ENCODE peak calls at places on chromosomes 16 and 17, in nine cellular contexts. One of them, this sample, is unnamed.

GRCh38 chr17:44346064-44346844 is 1.2 kb downstream of the GRN start:
- DNase-seq in PC-9: no peak
- DNase-seq in endothelial cell of umbilical vein: no peak
- DNase-seq in stomach: no peak
- DNase-seq in PC-3: no peak
- DNase-seq in aorta: no peak
- DNase-seq in MM.1S: no peak
- DNase-seq in mesendoderm: no peak
- DNase-seq in mesenchymal stem cell: no peak
- DNase-seq in this sample: no peak

GRCh38 chr17:83152745-83153611 is 73.6 kb downstream of the METRNL start:
- DNase-seq in mesendoderm: no peak
- DNase-seq in PC-3: no peak
- DNase-seq in mesenchymal stem cell: no peak
- DNase-seq in stomach: no peak
- DNase-seq in aorta: peak; percentile 87
- DNase-seq in PC-9: no peak
- DNase-seq in endothelial cell of umbilical vein: no peak
- DNase-seq in MM.1S: no peak
- DNase-seq in this sample: peak; percentile 83

GRCh38 chr17:31252741-31253140 is 44.3 kb downstream of the OMG start:
- DNase-seq in aorta: no peak
- DNase-seq in stomach: no peak
- DNase-seq in PC-3: no peak
- DNase-seq in mesendoderm: no peak
- DNase-seq in PC-9: no peak
- DNase-seq in mesenchymal stem cell: no peak
- DNase-seq in MM.1S: no peak
- DNase-seq in endothelial cell of umbilical vein: no peak
- DNase-seq in this sample: no peak

GRCh38 chr17:55210292-55210691 is 54.5 kb upstream of the HLF start:
- DNase-seq in aorta: no peak
- DNase-seq in stomach: no peak
- DNase-seq in PC-3: no peak
- DNase-seq in endothelial cell of umbilical vein: no peak
- DNase-seq in MM.1S: no peak
- DNase-seq in PC-9: no peak
- DNase-seq in mesendoderm: no peak
- DNase-seq in mesenchymal stem cell: no peak
- DNase-seq in this sample: no peak

GRCh38 chr16:79278506-79278905 is 322.0 kb downstream of the MAF start:
- DNase-seq in MM.1S: peak; percentile 79
- DNase-seq in endothelial cell of umbilical vein: no peak
- DNase-seq in PC-3: no peak
- DNase-seq in aorta: no peak
- DNase-seq in PC-9: no peak
- DNase-seq in stomach: no peak
- DNase-seq in mesenchymal stem cell: no peak
- DNase-seq in mesendoderm: no peak
- DNase-seq in this sample: no peak

GRCh38 chr17:42744283-42744805 is 496 bp downstream of the EZH1 start:
- DNase-seq in mesendoderm: peak; percentile 76
- DNase-seq in PC-9: peak; percentile 81
- DNase-seq in stomach: peak; percentile 76
- DNase-seq in mesenchymal stem cell: peak; percentile 63
- DNase-seq in aorta: peak; percentile 83
- DNase-seq in MM.1S: peak; percentile 75
- DNase-seq in PC-3: peak; percentile 44
- DNase-seq in endothelial cell of umbilical vein: no peak
- DNase-seq in this sample: peak; percentile 91

GRCh38 chr17:70165383-70165782 is 3.9 kb upstream of the KCNJ2 start:
- DNase-seq in mesendoderm: no peak
- DNase-seq in PC-9: no peak
- DNase-seq in mesenchymal stem cell: no peak
- DNase-seq in PC-3: no peak
- DNase-seq in stomach: no peak
- DNase-seq in aorta: no peak
- DNase-seq in endothelial cell of umbilical vein: no peak
- DNase-seq in MM.1S: no peak
- DNase-seq in this sample: no peak

GRCh38 chr16:30183961-30184429 is 593 bp downstream of the CORO1A start:
- DNase-seq in mesendoderm: no peak
- DNase-seq in PC-3: no peak
- DNase-seq in MM.1S: peak; percentile 83
- DNase-seq in PC-9: no peak
- DNase-seq in stomach: peak; percentile 53
- DNase-seq in mesenchymal stem cell: no peak
- DNase-seq in endothelial cell of umbilical vein: no peak
- DNase-seq in aorta: peak; percentile 65
- DNase-seq in this sample: peak; percentile 51

GRCh38 chr17:56499799-56500388 is 93.6 kb upstream of the NOG start:
- DNase-seq in mesendoderm: peak; percentile 48
- DNase-seq in PC-9: peak; percentile 8
- DNase-seq in stomach: no peak
- DNase-seq in mesenchymal stem cell: peak; percentile 39
- DNase-seq in PC-3: peak; percentile 73
- DNase-seq in aorta: no peak
- DNase-seq in MM.1S: peak; percentile 53
- DNase-seq in endothelial cell of umbilical vein: peak; percentile 47
- DNase-seq in this sample: no peak

GRCh38 chr17:46901291-46901690 is 21.7 kb upstream of the GOSR2 start:
- DNase-seq in endothelial cell of umbilical vein: no peak
- DNase-seq in stomach: no peak
- DNase-seq in mesendoderm: no peak
- DNase-seq in MM.1S: no peak
- DNase-seq in aorta: no peak
- DNase-seq in PC-9: no peak
- DNase-seq in PC-3: no peak
- DNase-seq in mesenchymal stem cell: no peak
- DNase-seq in this sample: no peak

GRCh38 chr17:13931752-13932477 is 137.4 kb upstream of the COX10 start:
- DNase-seq in endothelial cell of umbilical vein: no peak
- DNase-seq in PC-3: peak; percentile 28
- DNase-seq in mesenchymal stem cell: peak; percentile 7
- DNase-seq in stomach: peak; percentile 39
- DNase-seq in PC-9: no peak
- DNase-seq in MM.1S: no peak
- DNase-seq in mesendoderm: peak; percentile 87
- DNase-seq in aorta: peak; percentile 81
- DNase-seq in this sample: peak; percentile 83

GRCh38 chr16:2147981-2148671 is at the start of gene RAB26:
- DNase-seq in endothelial cell of umbilical vein: peak; percentile 46
- DNase-seq in mesenchymal stem cell: peak; percentile 53
- DNase-seq in stomach: peak; percentile 95
- DNase-seq in aorta: peak; percentile 89
- DNase-seq in PC-9: peak; percentile 98
- DNase-seq in PC-3: peak; percentile 85
- DNase-seq in MM.1S: peak; percentile 67
- DNase-seq in mesendoderm: peak; percentile 86
- DNase-seq in this sample: peak; percentile 85

GRCh38 chr16:67654069-67654911 is 5.8 kb downstream of the ACD start:
- DNase-seq in PC-3: no peak
- DNase-seq in stomach: no peak
- DNase-seq in endothelial cell of umbilical vein: no peak
- DNase-seq in PC-9: no peak
- DNase-seq in mesenchymal stem cell: no peak
- DNase-seq in MM.1S: no peak
- DNase-seq in aorta: no peak
- DNase-seq in mesendoderm: no peak
- DNase-seq in this sample: no peak

GRCh38 chr17:76558210-76559095 is 18.6 kb downstream of the PRCD start:
- DNase-seq in stomach: no peak
- DNase-seq in PC-3: peak; percentile 52
- DNase-seq in MM.1S: peak; percentile 40
- DNase-seq in mesendoderm: peak; percentile 42
- DNase-seq in aorta: no peak
- DNase-seq in endothelial cell of umbilical vein: peak; percentile 48
- DNase-seq in mesenchymal stem cell: peak; percentile 48
- DNase-seq in PC-9: no peak
- DNase-seq in this sample: no peak

GRCh38 chr17:76556759-76557367 is 17.0 kb downstream of the PRCD start:
- DNase-seq in MM.1S: peak; percentile 43
- DNase-seq in mesendoderm: peak; percentile 51
- DNase-seq in stomach: peak; percentile 36
- DNase-seq in mesenchymal stem cell: peak; percentile 78
- DNase-seq in PC-9: peak; percentile 40
- DNase-seq in aorta: no peak
- DNase-seq in PC-3: peak; percentile 40
- DNase-seq in endothelial cell of umbilical vein: no peak
- DNase-seq in this sample: no peak

GRCh38 chr17:76560036-76560876 is 20.4 kb downstream of the PRCD start:
- DNase-seq in aorta: no peak
- DNase-seq in endothelial cell of umbilical vein: no peak
- DNase-seq in stomach: no peak
- DNase-seq in PC-3: peak; percentile 13
- DNase-seq in mesenchymal stem cell: peak; percentile 29
- DNase-seq in PC-9: no peak
- DNase-seq in MM.1S: no peak
- DNase-seq in mesendoderm: no peak
- DNase-seq in this sample: no peak

GRCh38 chr17:76560877-76561221 is 21.0 kb downstream of the PRCD start:
- DNase-seq in mesenchymal stem cell: peak; percentile 80
- DNase-seq in mesendoderm: no peak
- DNase-seq in endothelial cell of umbilical vein: no peak
- DNase-seq in stomach: no peak
- DNase-seq in aorta: no peak
- DNase-seq in PC-3: no peak
- DNase-seq in MM.1S: no peak
- DNase-seq in PC-9: no peak
- DNase-seq in this sample: no peak

GRCh38 chr17:76557368-76558209 is 17.7 kb downstream of the PRCD start:
- DNase-seq in endothelial cell of umbilical vein: peak; percentile 98
- DNase-seq in mesendoderm: peak; percentile 99
- DNase-seq in MM.1S: peak; percentile 97
- DNase-seq in stomach: peak; percentile 95
- DNase-seq in aorta: peak; percentile 97
- DNase-seq in mesenchymal stem cell: peak; percentile 98
- DNase-seq in PC-9: peak; percentile 95
- DNase-seq in PC-3: peak; percentile 99
- DNase-seq in this sample: peak; percentile 93
- H3K4me1 ChIP-seq in endothelial cell of umbilical vein: peaks cover 40% of the 10 kb centered on the region
- H3K4me1 ChIP-seq in mesendoderm: no peaks in the 10 kb centered on the region
- H3K4me1 ChIP-seq in MM.1S: peaks cover 29% of the 10 kb centered on the region
- H3K4me1 ChIP-seq in stomach: peaks cover 41% of the 10 kb centered on the region
- H3K4me1 ChIP-seq in aorta: no peaks in the 10 kb centered on the region
- H3K4me1 ChIP-seq in mesenchymal stem cell: peaks cover 20% of the 10 kb centered on the region
- H3K4me1 ChIP-seq in PC-9: peaks cover 27% of the 10 kb centered on the region
- H3K4me1 ChIP-seq in PC-3: peaks cover 42% of the 10 kb centered on the region
- H3K4me1 ChIP-seq in this sample: peaks cover 55% of the 10 kb centered on the region

GRCh38 chr16:57539072-57539796 is 2.9 kb upstream of the CCDC102A start:
- DNase-seq in MM.1S: peak; percentile 79
- DNase-seq in aorta: no peak
- DNase-seq in PC-9: no peak
- DNase-seq in mesenchymal stem cell: no peak
- DNase-seq in endothelial cell of umbilical vein: no peak
- DNase-seq in PC-3: no peak
- DNase-seq in stomach: no peak
- DNase-seq in mesendoderm: no peak
- DNase-seq in this sample: no peak

GRCh38 chr16:57538235-57538711 is 1.9 kb upstream of the CCDC102A start:
- DNase-seq in mesendoderm: no peak
- DNase-seq in MM.1S: no peak
- DNase-seq in endothelial cell of umbilical vein: no peak
- DNase-seq in stomach: peak; percentile 23
- DNase-seq in mesenchymal stem cell: no peak
- DNase-seq in PC-9: no peak
- DNase-seq in PC-3: no peak
- DNase-seq in aorta: no peak
- DNase-seq in this sample: no peak

GRCh38 chr16:57537194-57537505 is 779 bp upstream of the CCDC102A start:
- DNase-seq in aorta: no peak
- DNase-seq in mesenchymal stem cell: no peak
- DNase-seq in stomach: no peak
- DNase-seq in PC-9: no peak
- DNase-seq in PC-3: no peak
- DNase-seq in endothelial cell of umbilical vein: no peak
- DNase-seq in MM.1S: no peak
- DNase-seq in mesendoderm: no peak
- DNase-seq in this sample: no peak

GRCh38 chr16:57536306-57537193 is at the start of gene CCDC102A:
- DNase-seq in mesenchymal stem cell: no peak
- DNase-seq in aorta: peak; percentile 65
- DNase-seq in stomach: peak; percentile 28
- DNase-seq in PC-3: peak; percentile 37
- DNase-seq in PC-9: no peak
- DNase-seq in MM.1S: peak; percentile 20
- DNase-seq in mesendoderm: peak; percentile 46
- DNase-seq in endothelial cell of umbilical vein: peak; percentile 49
- DNase-seq in this sample: no peak

DNA sequence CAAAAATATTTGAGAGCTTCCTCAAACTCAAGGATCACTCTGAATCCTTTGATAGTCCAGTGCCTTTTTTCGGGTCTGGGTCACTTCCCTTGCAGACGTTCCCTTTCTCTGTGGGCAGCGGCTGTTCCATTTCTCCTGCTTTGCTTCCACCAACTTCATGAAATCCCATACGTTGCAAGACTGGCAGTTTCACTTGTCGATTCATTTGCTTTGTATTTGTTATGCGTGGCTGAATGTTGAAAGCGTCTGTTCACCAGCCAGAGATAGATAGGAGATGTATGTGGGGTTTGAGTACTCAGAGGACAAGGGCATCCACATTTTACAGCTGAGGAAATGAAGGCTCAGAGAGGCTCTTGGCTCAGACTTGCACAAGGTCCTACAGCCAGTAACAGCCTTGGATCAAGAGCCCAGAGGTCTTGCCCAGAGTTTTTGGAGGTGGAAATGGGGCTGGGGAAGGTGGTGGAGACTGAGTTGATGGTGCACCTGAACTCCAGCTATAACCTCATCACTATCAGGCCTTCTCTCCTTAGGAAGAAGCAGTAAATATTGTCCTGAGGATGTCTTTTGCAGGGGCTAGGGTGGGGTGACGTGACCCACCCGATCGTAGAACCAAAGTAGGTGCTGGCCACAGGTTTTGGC is 1.3 kb upstream of the CCDC102A start:
- DNase-seq in aorta: no peak
- DNase-seq in endothelial cell of umbilical vein: no peak
- DNase-seq in PC-3: no peak
- DNase-seq in PC-9: no peak
- DNase-seq in stomach: no peak
- DNase-seq in mesendoderm: no peak
- DNase-seq in MM.1S: no peak
- DNase-seq in mesenchymal stem cell: no peak
- DNase-seq in this sample: no peak
- H3K27ac ChIP-seq in aorta: no peak overlapping the region
- H3K27ac ChIP-seq in endothelial cell of umbilical vein: no peak overlapping the region
- H3K27ac ChIP-seq in PC-3: no peak overlapping the region
- H3K27ac ChIP-seq in PC-9: no peak overlapping the region
- H3K27ac ChIP-seq in stomach: no peak overlapping the region
- H3K27ac ChIP-seq in mesendoderm: no peak overlapping the region
- H3K27ac ChIP-seq in MM.1S: no peak overlapping the region
- H3K27ac ChIP-seq in mesenchymal stem cell: no peak overlapping the region
- H3K27ac ChIP-seq in this sample: no peak overlapping the region

GRCh38 chr16:24943471-24943870 is 71.7 kb downstream of the ARHGAP17 start:
- DNase-seq in stomach: no peak
- DNase-seq in mesenchymal stem cell: no peak
- DNase-seq in endothelial cell of umbilical vein: no peak
- DNase-seq in MM.1S: no peak
- DNase-seq in mesendoderm: no peak
- DNase-seq in PC-9: no peak
- DNase-seq in aorta: no peak
- DNase-seq in PC-3: no peak
- DNase-seq in this sample: no peak
- H3K36me3 ChIP-seq in stomach: peaks cover 100% of the 10 kb centered on the region
- H3K36me3 ChIP-seq in mesenchymal stem cell: peaks cover 46% of the 10 kb centered on the region
- H3K36me3 ChIP-seq in endothelial cell of umbilical vein: peaks cover 33% of the 10 kb centered on the region
- H3K36me3 ChIP-seq in MM.1S: no peaks in the 10 kb centered on the region
- H3K36me3 ChIP-seq in mesendoderm: peaks cover 19% of the 10 kb centered on the region
- H3K36me3 ChIP-seq in PC-9: peaks cover 11% of the 10 kb centered on the region
- H3K36me3 ChIP-seq in aorta: peaks cover 6% of the 10 kb centered on the region
- H3K36me3 ChIP-seq in PC-3: peaks cover 8% of the 10 kb centered on the region
- H3K36me3 ChIP-seq in this sample: peaks cover 98% of the 10 kb centered on the region

GRCh38 chr17:40331743-40332641 is 23.0 kb downstream of the RARA start:
- DNase-seq in mesenchymal stem cell: no peak
- DNase-seq in stomach: peak; percentile 92
- DNase-seq in aorta: peak; percentile 93
- DNase-seq in PC-3: no peak
- DNase-seq in MM.1S: no peak
- DNase-seq in endothelial cell of umbilical vein: peak; percentile 73
- DNase-seq in mesendoderm: no peak
- DNase-seq in PC-9: peak; percentile 76
- DNase-seq in this sample: peak; percentile 93
- H3K4me1 ChIP-seq in mesenchymal stem cell: peaks cover 45% of the 10 kb centered on the region
- H3K4me1 ChIP-seq in stomach: peaks cover 94% of the 10 kb centered on the region
- H3K4me1 ChIP-seq in aorta: peaks cover 7% of the 10 kb centered on the region
- H3K4me1 ChIP-seq in PC-3: peaks cover 8% of the 10 kb centered on the region
- H3K4me1 ChIP-seq in MM.1S: peaks cover 12% of the 10 kb centered on the region
- H3K4me1 ChIP-seq in endothelial cell of umbilical vein: peaks cover 38% of the 10 kb centered on the region
- H3K4me1 ChIP-seq in mesendoderm: no peaks in the 10 kb centered on the region
- H3K4me1 ChIP-seq in PC-9: peaks cover 36% of the 10 kb centered on the region
- H3K4me1 ChIP-seq in this sample: peaks cover 100% of the 10 kb centered on the region